ENCODE peak calls at places on chromosomes 4 and X, in five cellular contexts. L is RWPE1, Q is fibroblast of mammary gland, T is fibroblast of the aortic adventitia, P is lower leg skin. R is an unnamed sample.

GRCh38 chr4:113186960-113187757 is 137.7 kb downstream of the ANK2 start:
- DNase-seq in L (no peak), Q (no peak), T (no peak), P (no peak), R (no peak)

GRCh38 chr4:137065306-137065705 is 467.0 kb downstream of the PCDH18 start:
- DNase-seq in L (no peak), Q (peak), T (peak), P (no peak), R (peak)

GRCh38 chr4:136737066-136737465 is 795.2 kb downstream of the PCDH18 start:
- DNase-seq in L (no peak), Q (no peak), T (no peak), P (no peak), R (no peak)

GRCh38 chr4:73770917-73771316 is 30.5 kb downstream of the CXCL8 start:
- DNase-seq in L (no peak), Q (no peak), T (no peak), P (no peak), R (no peak)

GRCh38 chr4:176436500-176436973 is 116.8 kb downstream of the SPCS3 start:
- DNase-seq in L (peak), Q (peak), T (peak), P (no peak), R (peak)

GRCh38 chrX:16666541-16666940 is 16.6 kb downstream of the S100G start:
- DNase-seq in L (no peak), Q (peak), T (peak), P (no peak), R (peak)

GRCh38 chr4:105909699-105910340 is 14.5 kb downstream of the NPNT start:
- DNase-seq in L (peak), Q (peak), T (no peak), P (no peak), R (no peak)

GRCh38 chrX:27924261-27924660 is 57.0 kb downstream of the DCAF8L1 start:
- DNase-seq in L (peak), Q (no peak), T (no peak), P (no peak), R (no peak)

GRCh38 chrX:31266172-31267076 is 194.6 kb upstream of the FTHL17 start:
- DNase-seq in L (peak), Q (no peak), T (no peak), P (peak), R (no peak)

GRCh38 chrX:7852166-7852565 is 9.2 kb downstream of the VCX start:
- DNase-seq in L (no peak), Q (no peak), T (no peak), P (no peak), R (no peak)

GRCh38 chrX:15146515-15146914 is 123.4 kb downstream of the ASB9 start:
- DNase-seq in L (no peak), Q (peak), T (peak), P (no peak), R (peak)

GRCh38 chr4:81472249-81473085 is 760 bp upstream of the RASGEF1B start:
- DNase-seq in L (peak), Q (peak), T (peak), P (peak), R (peak)

GRCh38 chr4:36187723-36188333 is 56.5 kb downstream of the ARAP2 start:
- DNase-seq in L (peak), Q (peak), T (peak), P (no peak), R (no peak)

GRCh38 chrX:55056820-55057690 is 17.8 kb upstream of the PAGE2B start:
- DNase-seq in L (no peak), Q (peak), T (peak), P (no peak), R (peak)

GRCh38 chr4:4852591-4853362 is 6.7 kb upstream of the MSX1 start:
- DNase-seq in L (peak), Q (peak), T (peak), P (no peak), R (peak)

GRCh38 chr4:168409089-168409801 is 71.0 kb downstream of the DDX60L start:
- DNase-seq in L (peak), Q (peak), T (peak), P (no peak), R (peak)

GRCh38 chrX:10130354-10130753 is 26.4 kb upstream of the CLCN4 start:
- DNase-seq in L (no peak), Q (no peak), T (no peak), P (no peak), R (no peak)

GRCh38 chr4:22483551-22483981 is 32.3 kb downstream of the ADGRA3 start:
- DNase-seq in L (peak), Q (peak), T (peak), P (no peak), R (peak)

GRCh38 chr4:182231080-182231479 is 12.1 kb upstream of the TENM3 start:
- DNase-seq in L (no peak), Q (peak), T (peak), P (no peak), R (no peak)

GRCh38 chr4:130110189-130110588 is 1014.2 kb downstream of the C4orf33 start:
- DNase-seq in L (no peak), Q (no peak), T (no peak), P (no peak), R (no peak)

DNA sequence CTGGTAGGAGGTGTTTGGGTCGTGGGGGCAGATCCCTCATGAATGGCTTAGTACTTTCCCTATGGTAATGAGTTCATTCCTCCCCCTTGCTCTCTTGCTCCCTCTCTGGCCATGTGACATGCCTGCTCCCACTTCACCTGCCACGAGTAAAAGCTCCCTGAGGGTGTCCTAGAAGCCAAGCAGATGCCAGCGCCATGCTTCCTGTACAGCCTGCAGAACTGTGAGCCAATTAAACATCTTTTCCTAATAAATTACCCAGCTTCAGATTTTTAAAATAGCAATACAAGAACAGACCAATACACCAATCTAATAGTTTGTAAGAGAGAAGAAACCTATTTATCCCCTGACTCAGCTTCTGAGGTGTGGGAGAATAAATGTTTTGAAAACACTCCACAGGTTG is 60.5 kb downstream of the FGFBP1 start:
- DNase-seq in L (no peak), Q (no peak), T (no peak), P (no peak), R (no peak)
- TF ChIP-seq CTCF in L (no peak), Q (no peak), T (no peak), P (no peak), R (no peak)

GRCh38 chr4:89995006-89995405 is 100.4 kb downstream of the MMRN1 start:
- DNase-seq in L (no peak), Q (no peak), T (no peak), P (no peak), R (no peak)
- TF ChIP-seq CTCF in L (no peak), Q (no peak), T (no peak), P (no peak), R (no peak)

GRCh38 chrX:21838937-21839333 is 482 bp upstream of the MBTPS2 start:
- DNase-seq in L (peak), Q (peak), T (no peak), P (no peak), R (peak)

GRCh38 chrX:21831496-21831895 is 7.9 kb upstream of the MBTPS2 start:
- DNase-seq in L (no peak), Q (no peak), T (no peak), P (no peak), R (no peak)

GRCh38 chrX:21840199-21840557 is 761 bp downstream of the MBTPS2 start:
- DNase-seq in L (no peak), Q (peak), T (peak), P (no peak), R (peak)

GRCh38 chrX:21839334-21840198 is at the start of gene MBTPS2:
- DNase-seq in L (peak), Q (peak), T (peak), P (peak), R (peak)

GRCh38 chrX:21837056-21837455 is 2.4 kb upstream of the MBTPS2 start:
- DNase-seq in L (no peak), Q (no peak), T (no peak), P (no peak), R (no peak)
- TF ChIP-seq CTCF in L (no peak), Q (no peak), T (no peak), P (no peak), R (no peak)

GRCh38 chr4:6046526-6047129 is 28.4 kb upstream of the C4orf50 start:
- DNase-seq in L (no peak), Q (no peak), T (no peak), P (no peak), R (no peak)

GRCh38 chr4:6044276-6044675 is 26.0 kb upstream of the C4orf50 start:
- DNase-seq in L (no peak), Q (no peak), T (no peak), P (no peak), R (no peak)

GRCh38 chr4:6043843-6044242 is 25.6 kb upstream of the C4orf50 start:
- DNase-seq in L (no peak), Q (no peak), T (no peak), P (no peak), R (no peak)

GRCh38 chr4:6043188-6043587 is 25.0 kb upstream of the C4orf50 start:
- DNase-seq in L (no peak), Q (no peak), T (no peak), P (no peak), R (no peak)

DNA sequence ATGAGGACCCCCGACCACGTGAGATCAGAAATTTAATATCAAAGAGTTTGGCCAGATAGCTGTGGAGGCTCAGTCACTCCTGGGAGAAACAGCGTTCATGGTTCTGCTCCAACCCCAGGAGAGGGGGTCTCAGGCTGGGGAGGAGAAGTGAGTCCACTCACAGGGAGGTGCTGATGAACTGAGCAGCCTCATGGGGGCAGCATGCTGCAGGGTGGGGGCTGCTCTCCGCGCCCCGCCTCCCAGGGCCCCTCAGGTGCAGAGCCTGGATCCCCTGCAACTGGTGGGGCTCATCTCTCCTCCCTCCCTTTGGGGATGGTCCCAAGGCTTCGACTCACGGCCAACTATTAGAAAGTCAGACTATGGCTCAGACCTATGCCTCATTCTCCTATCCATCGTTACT is 26.6 kb upstream of the C4orf50 start:
- DNase-seq in L (no peak), Q (no peak), T (no peak), P (no peak), R (no peak)
- TF ChIP-seq CTCF in L (no peak), Q (no peak), T (no peak), P (no peak), R (no peak)

DNA sequence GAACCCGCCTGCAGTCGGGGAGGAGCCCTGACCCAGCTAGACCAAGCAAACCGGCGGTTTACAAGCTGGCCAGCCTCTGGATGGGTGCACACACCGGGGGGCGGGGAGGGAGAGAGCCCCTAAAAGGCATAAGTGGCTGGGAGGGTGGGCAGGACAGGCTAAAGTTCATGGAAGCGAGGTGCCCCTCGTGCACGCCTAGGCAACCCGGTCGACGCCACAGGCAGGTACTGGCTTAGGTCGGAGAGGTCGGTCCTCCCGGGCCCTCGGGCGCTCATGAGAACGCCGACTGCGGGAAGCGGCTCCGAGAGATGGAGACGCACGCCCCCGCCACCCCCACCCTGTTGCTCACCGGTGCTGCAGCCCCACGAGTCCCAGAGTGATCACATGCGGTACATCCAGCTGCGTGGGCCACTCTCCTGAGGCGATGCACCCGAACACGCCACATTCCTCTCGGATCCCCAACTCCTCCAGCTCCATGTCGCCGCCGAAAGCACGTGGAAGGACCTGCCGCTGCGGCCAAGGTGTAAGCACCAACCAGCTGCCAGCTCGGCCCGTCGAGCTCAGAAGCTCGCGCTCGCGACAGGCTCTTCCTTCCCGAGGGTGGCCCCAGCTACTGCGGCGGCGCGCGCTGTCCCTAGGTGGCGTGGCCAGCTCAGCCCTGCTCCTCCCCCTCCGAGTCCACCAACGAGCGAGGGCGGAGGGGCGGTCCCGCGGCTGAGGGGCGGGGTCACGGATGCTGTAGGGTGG is at the start of gene PPAT:
- DNase-seq in L (peak), Q (peak), T (peak), P (peak), R (peak)
- TF ChIP-seq CTCF in L (peak), Q (no peak), T (peak), P (no peak), R (peak)

DNA sequence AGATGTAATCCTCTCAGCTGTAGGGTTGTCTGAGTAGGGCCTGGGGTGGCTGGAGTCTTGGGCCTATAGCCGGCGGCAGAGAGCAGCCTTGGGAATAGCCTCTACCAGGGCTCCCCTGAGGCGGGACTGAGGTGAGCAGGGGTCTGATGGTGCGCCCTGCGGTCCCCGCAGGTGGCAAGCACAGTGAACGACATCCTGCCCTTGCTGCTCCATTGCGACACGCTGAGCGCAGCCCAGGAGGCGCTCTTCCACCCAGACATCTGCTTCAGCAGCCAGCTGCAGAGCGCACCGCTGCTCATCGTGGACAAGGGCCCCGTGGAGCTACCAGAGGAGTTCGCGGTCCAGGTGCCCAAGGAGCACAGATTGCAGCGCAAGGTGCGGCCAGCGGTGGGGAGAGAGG is 317.0 kb downstream of the ADGRL3 start:
- DNase-seq in L (no peak), Q (no peak), T (no peak), P (no peak), R (no peak)
- TF ChIP-seq CTCF in L (no peak), Q (no peak), T (no peak), P (no peak), R (no peak)

GRCh38 chrX:73267206-73267605 is 52.6 kb upstream of the NAP1L2 start:
- DNase-seq in L (no peak), Q (no peak), T (no peak), P (no peak), R (no peak)

GRCh38 chrX:73266766-73267165 is 52.1 kb upstream of the NAP1L2 start:
- DNase-seq in L (no peak), Q (no peak), T (no peak), P (no peak), R (no peak)

GRCh38 chrX:73267979-73268378 is 53.3 kb upstream of the NAP1L2 start:
- DNase-seq in L (no peak), Q (no peak), T (no peak), P (no peak), R (no peak)

GRCh38 chrX:73268463-73268862 is 53.8 kb upstream of the NAP1L2 start:
- DNase-seq in L (no peak), Q (no peak), T (no peak), P (no peak), R (no peak)

DNA sequence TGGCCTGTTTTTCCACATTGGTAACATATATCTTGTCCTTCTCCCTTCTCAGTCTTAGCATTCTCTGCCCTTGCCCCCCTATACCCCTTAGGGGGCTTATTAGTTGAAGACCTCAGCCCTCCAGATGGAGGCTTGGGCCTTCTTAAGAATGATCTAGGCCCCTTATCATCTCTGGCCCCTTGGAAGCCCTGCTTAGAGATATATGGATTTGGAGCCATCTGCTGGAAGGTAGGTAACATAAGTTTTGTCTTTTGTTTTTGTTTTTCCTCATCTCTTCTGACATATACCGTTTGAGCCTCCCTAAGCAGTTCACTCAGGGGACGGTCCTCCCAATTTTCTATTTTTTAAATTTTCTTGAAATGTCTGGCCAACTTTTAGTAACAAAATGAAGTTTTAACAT is 48.3 kb upstream of the NAP1L2 start:
- DNase-seq in L (no peak), Q (peak), T (peak), P (no peak), R (peak)
- TF ChIP-seq CTCF in L (no peak), Q (peak), T (peak), P (no peak), R (peak)

DNA sequence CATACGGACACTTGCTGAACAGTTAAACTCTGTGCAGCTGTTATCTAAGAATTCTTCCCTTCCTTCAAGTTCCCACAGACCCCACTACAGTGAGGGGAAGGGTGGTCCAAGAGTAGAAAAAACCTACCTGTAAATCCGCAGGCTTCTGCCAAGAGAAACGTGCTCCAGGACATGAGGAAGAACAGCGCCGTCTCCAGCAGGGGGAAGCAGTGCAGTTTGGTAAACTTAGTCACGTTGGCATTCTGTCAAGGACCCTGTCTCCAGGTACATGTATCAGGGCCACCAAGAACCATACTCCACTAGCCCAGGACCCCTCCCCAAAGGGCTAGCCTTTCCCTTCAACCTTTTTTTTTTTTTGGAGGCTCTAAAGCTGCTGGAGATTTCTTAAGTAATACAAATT is 79.9 kb downstream of the CHST7 start:
- DNase-seq in L (no peak), Q (no peak), T (no peak), P (no peak), R (no peak)
- TF ChIP-seq CTCF in L (no peak), Q (peak), T (peak), P (no peak), R (peak)

GRCh38 chr4:14264437-14264836 is 636.9 kb upstream of the BOD1L1 start:
- DNase-seq in L (no peak), Q (peak), T (peak), P (no peak), R (no peak)
- TF ChIP-seq CTCF in L (no peak), Q (no peak), T (peak), P (no peak), R (no peak)

R was measured in AG10803.